ENCODE peak calls at places on chromosomes 5 and 9, in seven cellular contexts. W is pancreas, J is suprapubic skin, X is choroid plexus epithelial cell, H is cardiac fibroblast, Y is lower lobe of right lung, O is cardiac muscle cell. L is an unnamed sample.

GRCh38 chr5:76953551-76954382 is 922 bp downstream of the CRHBP start:
- DNase-seq in W (no peak), J (no peak), X (peak), H (peak), Y (no peak), O (peak), L (no peak)

GRCh38 chr5:139014726-139015125 is 139.6 kb upstream of the LRRTM2 start:
- DNase-seq in W (no peak), J (no peak), X (peak), H (peak), Y (no peak), O (peak), L (peak)

GRCh38 chr9:1049641-1050040 is 516 bp upstream of the DMRT2 start:
- DNase-seq in W (no peak), J (no peak), X (no peak), H (no peak), Y (no peak), O (no peak), L (no peak)

GRCh38 chr9:36535106-36535505 is 37.6 kb upstream of the MELK start:
- DNase-seq in W (no peak), J (no peak), X (no peak), H (no peak), Y (no peak), O (no peak), L (no peak)

GRCh38 chr9:7297521-7297920 is 502.1 kb downstream of the DMAC1 start:
- DNase-seq in W (no peak), J (no peak), X (no peak), H (no peak), Y (no peak), O (no peak), L (no peak)

GRCh38 chr5:95519151-95519550 is 35.6 kb downstream of the SKIC3 start:
- DNase-seq in W (no peak), J (no peak), X (no peak), H (no peak), Y (no peak), O (no peak), L (no peak)

GRCh38 chr9:29697011-29697410 is 2123.7 kb upstream of the C9orf72 start:
- DNase-seq in W (no peak), J (no peak), X (peak), H (peak), Y (no peak), O (no peak), L (no peak)

GRCh38 chr9:122372856-122373845 is 2.3 kb downstream of the PTGS1 start:
- DNase-seq in W (no peak), J (no peak), X (no peak), H (no peak), Y (no peak), O (no peak), L (no peak)

GRCh38 chr9:38022995-38023394 is 46.0 kb downstream of the SHB start:
- DNase-seq in W (peak), J (no peak), X (no peak), H (no peak), Y (peak), O (no peak), L (no peak)

GRCh38 chr9:128587453-128587852 is 35.1 kb downstream of the SPTAN1 start:
- DNase-seq in W (no peak), J (no peak), X (no peak), H (no peak), Y (no peak), O (no peak), L (no peak)

GRCh38 chr9:16704489-16705111 is 165.9 kb downstream of the BNC2 start:
- DNase-seq in W (no peak), J (peak), X (peak), H (no peak), Y (no peak), O (peak), L (no peak)

GRCh38 chr5:104952876-104953275 is 1390.3 kb upstream of the NUDT12 start:
- DNase-seq in W (no peak), J (no peak), X (no peak), H (no peak), Y (no peak), O (no peak), L (no peak)

GRCh38 chr9:75071530-75072122 is 16.3 kb downstream of the NMRK1 start:
- DNase-seq in W (no peak), J (no peak), X (no peak), H (peak), Y (peak), O (no peak), L (no peak)

GRCh38 chr9:37983381-37984067 is 79.6 kb upstream of the SLC25A51 start:
- DNase-seq in W (no peak), J (no peak), X (no peak), H (no peak), Y (no peak), O (no peak), L (no peak)

GRCh38 chr5:172800088-172800551 is 29.1 kb upstream of the DUSP1 start:
- DNase-seq in W (no peak), J (peak), X (peak), H (peak), Y (peak), O (peak), L (peak)

GRCh38 chr9:2134391-2134790 is 119.2 kb downstream of the SMARCA2 start:
- DNase-seq in W (no peak), J (no peak), X (peak), H (peak), Y (no peak), O (peak), L (no peak)

GRCh38 chr9:2128611-2129010 is 113.5 kb downstream of the SMARCA2 start:
- DNase-seq in W (no peak), J (no peak), X (no peak), H (no peak), Y (no peak), O (no peak), L (no peak)

GRCh38 chr9:2127486-2127885 is 112.3 kb downstream of the SMARCA2 start:
- DNase-seq in W (no peak), J (no peak), X (peak), H (peak), Y (no peak), O (peak), L (peak)

DNA sequence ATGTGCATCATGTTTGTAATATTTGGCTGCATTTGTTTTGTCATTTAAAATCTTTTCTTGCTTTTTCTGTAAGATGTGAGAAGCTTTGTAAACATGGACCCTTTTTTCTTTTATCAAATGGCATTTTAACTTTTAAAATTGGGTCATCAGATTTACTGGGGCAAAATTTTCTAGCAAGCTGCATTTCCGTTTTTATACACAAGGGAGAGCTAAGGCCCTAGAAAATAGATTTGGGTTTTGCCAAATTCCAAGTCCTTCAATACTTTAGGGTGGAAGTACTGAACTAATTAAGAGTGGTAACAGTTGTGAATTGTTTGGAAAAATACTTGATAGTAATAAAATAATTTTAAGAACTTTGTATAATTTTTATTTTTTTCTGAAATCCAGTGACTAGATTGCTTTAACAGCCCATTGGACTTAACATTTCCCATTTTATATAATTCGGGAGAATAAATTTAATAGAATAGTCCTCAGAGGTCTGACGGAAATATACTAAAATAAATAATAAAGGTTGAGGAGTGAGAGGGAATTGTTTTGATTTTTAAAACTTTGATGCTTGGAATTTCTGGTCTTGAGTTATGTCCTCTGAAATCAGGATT is 117.4 kb downstream of the SMARCA2 start:
- DNase-seq in W (no peak), J (no peak), X (peak), H (peak), Y (no peak), O (peak), L (no peak)
- TF ChIP-seq CTCF in W (peak), J (peak), X (peak), H (peak), Y (peak), O (peak), L (peak)

GRCh38 chr5:178981381-178981780 is 13.7 kb downstream of the GRM6 start:
- DNase-seq in W (no peak), J (no peak), X (no peak), H (no peak), Y (no peak), O (no peak), L (no peak)
- H3K4me3 ChIP-seq in W (no peak), J (no peak), X (no peak), H (no peak), Y (no peak), O (no peak), L (no peak)

DNA sequence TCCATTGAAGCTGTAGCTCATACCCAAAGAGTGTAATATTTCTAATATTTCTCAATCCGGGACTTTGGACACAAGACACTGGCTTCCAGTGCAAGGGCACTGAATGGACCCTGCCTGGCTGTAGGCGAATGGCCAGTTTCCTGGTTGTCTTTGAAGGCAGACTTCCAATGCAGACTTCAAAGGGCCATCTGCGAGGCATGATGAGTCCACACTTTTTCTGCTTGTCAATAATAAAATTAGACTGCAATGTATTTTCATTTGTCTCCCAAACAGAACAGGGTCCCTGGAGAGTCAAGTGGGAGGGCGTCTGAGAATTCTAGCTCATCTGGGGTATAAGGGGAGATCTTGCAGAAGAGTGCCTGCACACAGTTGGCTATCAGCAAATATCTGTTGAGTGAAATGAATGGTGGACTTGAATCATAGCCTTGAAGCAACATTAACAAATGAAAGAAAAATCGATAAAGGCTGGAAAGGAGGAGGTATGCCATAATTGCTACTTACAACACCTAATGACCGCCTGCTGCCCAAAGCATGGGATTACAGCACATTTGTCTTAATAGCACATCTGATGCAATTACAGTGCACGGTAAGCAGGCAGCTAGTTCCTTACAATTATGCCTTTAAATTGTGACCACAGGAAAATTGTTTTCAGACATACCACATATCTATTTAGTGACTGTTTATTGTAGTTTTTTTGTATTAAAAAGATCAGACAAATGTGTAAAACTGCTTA is 137.5 kb downstream of the ARHGEF28 start:
- DNase-seq in W (no peak), J (no peak), X (no peak), H (peak), Y (no peak), O (no peak), L (peak)
- TF ChIP-seq CTCF in W (no peak), J (no peak), X (no peak), H (no peak), Y (no peak), O (no peak), L (peak)

GRCh38 chr5:175247146-175247545 is 196.8 kb downstream of the DRD1 start:
- DNase-seq in W (no peak), J (no peak), X (no peak), H (no peak), Y (no peak), O (no peak), L (no peak)
- H3K4me3 ChIP-seq in W (no peak), J (no peak), X (no peak), H (no peak), Y (no peak), O (no peak), L (no peak)

DNA sequence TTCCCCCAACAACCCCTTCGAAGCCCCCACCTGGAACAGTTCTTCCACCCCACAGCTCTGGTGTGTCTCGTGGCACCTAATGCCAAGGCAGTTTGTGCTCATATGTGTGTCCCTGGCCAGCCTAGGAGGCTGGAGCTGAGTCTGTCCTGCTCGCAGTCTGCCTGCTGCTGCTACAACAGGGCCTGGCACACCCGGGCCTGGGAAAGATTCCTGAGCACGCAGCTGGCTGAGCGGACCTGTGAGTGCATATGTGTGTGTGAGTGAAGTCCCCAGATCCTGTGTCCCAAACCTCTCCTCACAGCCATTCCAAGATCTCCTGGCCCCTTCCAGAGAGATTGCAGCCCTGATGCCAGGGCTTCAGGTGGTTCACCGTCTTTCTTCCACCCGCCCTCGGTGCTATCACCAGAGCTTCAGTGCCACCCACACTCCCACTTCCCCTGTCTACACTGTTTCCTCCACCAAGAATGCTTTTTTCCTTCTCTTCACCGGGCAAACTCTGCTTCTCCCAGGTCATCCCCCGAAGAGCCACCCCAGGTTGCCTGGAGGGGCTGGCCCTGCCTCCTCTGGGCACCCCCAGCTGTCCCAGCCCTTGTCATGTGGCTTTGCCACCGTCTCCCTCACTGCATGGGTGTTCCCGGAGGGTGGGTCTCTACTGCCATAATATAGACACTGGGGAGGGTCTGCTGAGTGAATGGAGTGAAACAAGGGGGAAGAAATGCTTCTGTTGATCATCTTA is 28.4 kb downstream of the LMX1B start:
- DNase-seq in W (peak), J (no peak), X (no peak), H (no peak), Y (no peak), O (no peak), L (no peak)
- TF ChIP-seq CTCF in W (no peak), J (no peak), X (no peak), H (no peak), Y (no peak), O (no peak), L (no peak)

DNA sequence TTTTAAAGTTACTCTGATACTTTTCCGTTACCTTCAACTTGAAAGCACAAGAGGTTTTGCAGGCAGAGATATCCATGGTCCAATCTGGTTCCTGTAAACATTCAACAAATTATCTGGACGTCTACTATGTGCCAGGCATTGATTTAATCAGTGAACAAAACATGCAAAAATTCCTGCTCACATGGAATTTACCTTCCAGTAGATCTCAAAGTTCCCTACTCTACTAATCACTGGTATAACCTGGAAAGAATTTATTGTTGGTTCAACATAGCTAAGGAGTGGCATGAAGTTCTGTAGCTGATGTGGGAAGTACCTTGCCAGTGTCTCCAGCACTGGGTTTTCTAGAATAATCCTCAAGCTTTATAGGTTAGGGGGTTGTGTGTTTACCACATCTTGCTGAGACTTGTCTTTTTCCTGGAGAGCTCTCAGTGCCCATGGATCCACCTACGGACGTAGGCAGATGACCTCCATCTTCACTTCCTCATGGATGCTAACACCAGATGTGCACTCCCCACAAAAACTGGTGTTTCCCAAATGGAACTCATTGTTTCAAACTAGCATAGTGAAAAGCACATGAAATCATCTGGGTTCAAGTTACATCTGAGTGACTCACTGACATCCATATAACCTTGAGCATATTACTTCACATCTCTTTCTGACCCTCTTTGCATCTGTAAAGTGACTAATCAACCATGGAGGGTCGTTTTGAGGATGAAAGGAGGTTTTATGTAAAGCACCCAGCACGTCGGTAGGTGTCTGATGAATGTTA is 10.0 kb downstream of the OCLN start:
- DNase-seq in W (no peak), J (no peak), X (peak), H (peak), Y (no peak), O (peak), L (no peak)
- H3K4me3 ChIP-seq in W (no peak), J (no peak), X (no peak), H (no peak), Y (no peak), O (no peak), L (no peak)

GRCh38 chr9:132243156-132244074 is 81.6 kb downstream of the NTNG2 start:
- DNase-seq in W (peak), J (no peak), X (no peak), H (no peak), Y (peak), O (no peak), L (no peak)
- TF ChIP-seq CTCF in W (no peak), J (no peak), X (peak), H (no peak), Y (no peak), O (no peak), L (no peak)

GRCh38 chr5:73497537-73498056 is 645 bp upstream of the BTF3 start:
- DNase-seq in W (no peak), J (no peak), X (no peak), H (no peak), Y (no peak), O (peak), L (no peak)
- H3K4me3 ChIP-seq in W (peak), J (peak), X (peak), H (peak), Y (peak), O (peak), L (peak)